ENCODE peak calls at places on chromosomes 6 and 20, in four cellular contexts. One of them, this sample, is unnamed.

GRCh38 chr6:15595461-15596173 is 67.2 kb downstream of the DTNBP1 start:
- DNase-seq in IMR-90: peak; percentile 41
- DNase-seq in heart left ventricle: no peak
- DNase-seq in CD8-positive, alpha-beta T cell: no peak
- DNase-seq in this sample: no peak

GRCh38 chr6:5761370-5761769 is 245.4 kb downstream of the NRN1 start:
- DNase-seq in CD8-positive, alpha-beta T cell: no peak
- DNase-seq in IMR-90: no peak
- DNase-seq in heart left ventricle: no peak
- DNase-seq in this sample: no peak

GRCh38 chr20:15604406-15604805 is 968.8 kb downstream of the KIF16B start:
- DNase-seq in IMR-90: no peak
- DNase-seq in heart left ventricle: no peak
- DNase-seq in CD8-positive, alpha-beta T cell: no peak
- DNase-seq in this sample: no peak

GRCh38 chr6:38493929-38494547 is 145.7 kb downstream of the BTBD9 start:
- DNase-seq in IMR-90: peak; percentile 81
- DNase-seq in heart left ventricle: no peak
- DNase-seq in CD8-positive, alpha-beta T cell: peak; percentile 84
- DNase-seq in this sample: peak; percentile 98

GRCh38 chr6:129055796-129056195 is 172.9 kb downstream of the LAMA2 start:
- DNase-seq in CD8-positive, alpha-beta T cell: no peak
- DNase-seq in heart left ventricle: no peak
- DNase-seq in IMR-90: no peak
- DNase-seq in this sample: no peak

GRCh38 chr6:116572162-116572561 is 858 bp downstream of the RWDD1 start:
- DNase-seq in heart left ventricle: no peak
- DNase-seq in IMR-90: peak; percentile 55
- DNase-seq in CD8-positive, alpha-beta T cell: no peak
- DNase-seq in this sample: no peak

GRCh38 chr6:137353842-137354397 is 134.7 kb upstream of the IFNGR1 start:
- DNase-seq in heart left ventricle: no peak
- DNase-seq in IMR-90: no peak
- DNase-seq in CD8-positive, alpha-beta T cell: no peak
- DNase-seq in this sample: no peak

GRCh38 chr6:21190701-21191588 is 402.6 kb upstream of the SOX4 start:
- DNase-seq in IMR-90: no peak
- DNase-seq in CD8-positive, alpha-beta T cell: no peak
- DNase-seq in heart left ventricle: no peak
- DNase-seq in this sample: no peak

GRCh38 chr6:43768983-43769525 is 957 bp upstream of the VEGFA start:
- DNase-seq in IMR-90: peak; percentile 91
- DNase-seq in CD8-positive, alpha-beta T cell: no peak
- DNase-seq in heart left ventricle: peak; percentile 80
- DNase-seq in this sample: no peak

GRCh38 chr20:59525500-59526241 is 78.7 kb upstream of the PHACTR3 start:
- DNase-seq in IMR-90: peak; percentile 13
- DNase-seq in heart left ventricle: peak; percentile 70
- DNase-seq in CD8-positive, alpha-beta T cell: peak; percentile 20
- DNase-seq in this sample: no peak

GRCh38 chr20:44720617-44720993 is 5.4 kb downstream of the CCN5 start:
- DNase-seq in IMR-90: peak; percentile 25
- DNase-seq in heart left ventricle: peak; percentile 51
- DNase-seq in CD8-positive, alpha-beta T cell: no peak
- DNase-seq in this sample: no peak

GRCh38 chr6:149895702-149896310 is 2.1 kb downstream of the RAET1E start:
- DNase-seq in heart left ventricle: no peak
- DNase-seq in CD8-positive, alpha-beta T cell: peak; percentile 53
- DNase-seq in IMR-90: peak; percentile 62
- DNase-seq in this sample: no peak

GRCh38 chr6:42010909-42011308 is 39.4 kb upstream of the TAF8 start:
- DNase-seq in heart left ventricle: no peak
- DNase-seq in CD8-positive, alpha-beta T cell: no peak
- DNase-seq in IMR-90: no peak
- DNase-seq in this sample: no peak

GRCh38 chr6:26075063-26075717 is 12.0 kb upstream of the HFE start:
- DNase-seq in CD8-positive, alpha-beta T cell: no peak
- DNase-seq in IMR-90: no peak
- DNase-seq in heart left ventricle: no peak
- DNase-seq in this sample: no peak

GRCh38 chr6:40358473-40359460 is 228.4 kb downstream of the LRFN2 start:
- DNase-seq in CD8-positive, alpha-beta T cell: no peak
- DNase-seq in heart left ventricle: no peak
- DNase-seq in IMR-90: no peak
- DNase-seq in this sample: no peak

GRCh38 chr6:123223461-123223860 is 227.4 kb downstream of the CLVS2 start:
- DNase-seq in CD8-positive, alpha-beta T cell: no peak
- DNase-seq in IMR-90: no peak
- DNase-seq in heart left ventricle: no peak
- DNase-seq in this sample: no peak

GRCh38 chr20:37342231-37343177 is 3.4 kb upstream of the SRC start:
- DNase-seq in CD8-positive, alpha-beta T cell: no peak
- DNase-seq in heart left ventricle: no peak
- DNase-seq in IMR-90: no peak
- DNase-seq in this sample: no peak
- TF ChIP-seq CTCF in CD8-positive, alpha-beta T cell: no peak
- TF ChIP-seq CTCF in heart left ventricle: no peak
- TF ChIP-seq CTCF in IMR-90: peak; percentile 22
- TF ChIP-seq CTCF in this sample: no peak

DNA sequence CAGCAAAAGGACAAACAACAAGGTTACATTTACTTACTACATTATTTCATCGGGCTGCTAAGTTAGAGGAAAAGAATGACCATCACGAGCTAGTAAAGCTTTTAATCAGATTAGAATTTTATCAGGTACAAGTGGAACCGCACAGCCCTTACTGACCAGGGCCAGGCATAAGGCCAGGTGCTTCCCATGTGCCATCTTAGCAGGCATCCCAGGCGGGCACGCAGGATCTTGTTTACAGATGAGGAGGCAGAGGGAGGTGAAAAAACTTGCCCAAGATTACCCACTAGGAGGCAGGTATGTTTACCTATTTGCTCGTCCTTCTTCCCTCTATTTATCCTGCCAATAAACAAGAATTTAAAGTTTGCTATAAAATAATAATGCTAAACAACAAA is 10.7 kb downstream of the EZR start:
- DNase-seq in CD8-positive, alpha-beta T cell: no peak
- DNase-seq in heart left ventricle: no peak
- DNase-seq in IMR-90: no peak
- DNase-seq in this sample: no peak
- TF ChIP-seq CTCF in CD8-positive, alpha-beta T cell: no peak
- TF ChIP-seq CTCF in heart left ventricle: no peak
- TF ChIP-seq CTCF in IMR-90: no peak
- TF ChIP-seq CTCF in this sample: no peak

GRCh38 chr20:41339957-41340326 is 679 bp upstream of the LPIN3 start:
- DNase-seq in CD8-positive, alpha-beta T cell: peak; percentile 86
- DNase-seq in heart left ventricle: peak; percentile 91
- DNase-seq in IMR-90: peak; percentile 45
- DNase-seq in this sample: peak; percentile 83

GRCh38 chr20:41342474-41343464 is 2.1 kb downstream of the LPIN3 start:
- DNase-seq in CD8-positive, alpha-beta T cell: no peak
- DNase-seq in heart left ventricle: no peak
- DNase-seq in IMR-90: no peak
- DNase-seq in this sample: no peak

GRCh38 chr20:41344477-41344876 is 3.9 kb downstream of the LPIN3 start:
- DNase-seq in IMR-90: no peak
- DNase-seq in heart left ventricle: no peak
- DNase-seq in CD8-positive, alpha-beta T cell: no peak
- DNase-seq in this sample: no peak

GRCh38 chr20:41336711-41337492 is 3.7 kb upstream of the LPIN3 start:
- DNase-seq in heart left ventricle: no peak
- DNase-seq in CD8-positive, alpha-beta T cell: no peak
- DNase-seq in IMR-90: no peak
- DNase-seq in this sample: no peak

GRCh38 chr20:41340327-41341055 is at the start of gene LPIN3:
- DNase-seq in heart left ventricle: peak; percentile 93
- DNase-seq in CD8-positive, alpha-beta T cell: peak; percentile 33
- DNase-seq in IMR-90: peak; percentile 63
- DNase-seq in this sample: peak; percentile 72
- TF ChIP-seq CTCF in heart left ventricle: peak; percentile 1
- TF ChIP-seq CTCF in CD8-positive, alpha-beta T cell: peak; percentile 19
- TF ChIP-seq CTCF in IMR-90: no peak
- TF ChIP-seq CTCF in this sample: no peak

GRCh38 chr20:40710608-40711007 is 21.6 kb upstream of the MAFB start:
- DNase-seq in IMR-90: no peak
- DNase-seq in heart left ventricle: no peak
- DNase-seq in CD8-positive, alpha-beta T cell: no peak
- DNase-seq in this sample: no peak

GRCh38 chr20:40703981-40704530 is 15.0 kb upstream of the MAFB start:
- DNase-seq in IMR-90: no peak
- DNase-seq in heart left ventricle: no peak
- DNase-seq in CD8-positive, alpha-beta T cell: no peak
- DNase-seq in this sample: no peak

GRCh38 chr20:40704828-40705227 is 15.8 kb upstream of the MAFB start:
- DNase-seq in IMR-90: no peak
- DNase-seq in heart left ventricle: no peak
- DNase-seq in CD8-positive, alpha-beta T cell: no peak
- DNase-seq in this sample: no peak

GRCh38 chr20:40705413-40705812 is 16.4 kb upstream of the MAFB start:
- DNase-seq in CD8-positive, alpha-beta T cell: no peak
- DNase-seq in heart left ventricle: no peak
- DNase-seq in IMR-90: no peak
- DNase-seq in this sample: no peak

GRCh38 chr20:40706977-40707582 is 18.0 kb upstream of the MAFB start:
- DNase-seq in CD8-positive, alpha-beta T cell: no peak
- DNase-seq in IMR-90: no peak
- DNase-seq in heart left ventricle: no peak
- DNase-seq in this sample: no peak
- TF ChIP-seq CTCF in CD8-positive, alpha-beta T cell: no peak
- TF ChIP-seq CTCF in IMR-90: no peak
- TF ChIP-seq CTCF in heart left ventricle: no peak
- TF ChIP-seq CTCF in this sample: no peak

GRCh38 chr20:62394248-62395245 is 7.6 kb downstream of the RPS21 start:
- DNase-seq in CD8-positive, alpha-beta T cell: no peak
- DNase-seq in heart left ventricle: no peak
- DNase-seq in IMR-90: no peak
- DNase-seq in this sample: no peak

GRCh38 chr20:62393830-62394229 is 6.9 kb downstream of the RPS21 start:
- DNase-seq in IMR-90: no peak
- DNase-seq in CD8-positive, alpha-beta T cell: no peak
- DNase-seq in heart left ventricle: no peak
- DNase-seq in this sample: no peak

GRCh38 chr20:62396367-62397239 is 9.7 kb downstream of the RPS21 start:
- DNase-seq in heart left ventricle: no peak
- DNase-seq in IMR-90: no peak
- DNase-seq in CD8-positive, alpha-beta T cell: no peak
- DNase-seq in this sample: no peak

GRCh38 chr20:62393266-62393665 is 6.4 kb downstream of the RPS21 start:
- DNase-seq in CD8-positive, alpha-beta T cell: no peak
- DNase-seq in IMR-90: no peak
- DNase-seq in heart left ventricle: no peak
- DNase-seq in this sample: no peak

GRCh38 chr20:62395311-62396242 is 8.7 kb downstream of the RPS21 start:
- DNase-seq in heart left ventricle: no peak
- DNase-seq in IMR-90: no peak
- DNase-seq in CD8-positive, alpha-beta T cell: no peak
- DNase-seq in this sample: no peak
- TF ChIP-seq CTCF in heart left ventricle: no peak
- TF ChIP-seq CTCF in IMR-90: no peak
- TF ChIP-seq CTCF in CD8-positive, alpha-beta T cell: no peak
- TF ChIP-seq CTCF in this sample: no peak

GRCh38 chr6:159169193-159169555 is at the start of gene FNDC1:
- DNase-seq in CD8-positive, alpha-beta T cell: no peak
- DNase-seq in heart left ventricle: peak; percentile 74
- DNase-seq in IMR-90: no peak
- DNase-seq in this sample: peak; percentile 34
- TF ChIP-seq CTCF in CD8-positive, alpha-beta T cell: no peak
- TF ChIP-seq CTCF in heart left ventricle: no peak
- TF ChIP-seq CTCF in IMR-90: peak; percentile 44
- TF ChIP-seq CTCF in this sample: no peak

GRCh38 chr6:2817778-2818443 is 23.8 kb downstream of the SERPINB1 start:
- DNase-seq in IMR-90: peak; percentile 61
- DNase-seq in CD8-positive, alpha-beta T cell: no peak
- DNase-seq in heart left ventricle: no peak
- DNase-seq in this sample: no peak

GRCh38 chr6:2819115-2819514 is 22.5 kb downstream of the SERPINB1 start:
- DNase-seq in IMR-90: no peak
- DNase-seq in heart left ventricle: no peak
- DNase-seq in CD8-positive, alpha-beta T cell: no peak
- DNase-seq in this sample: no peak

GRCh38 chr6:2819891-2820814 is 21.5 kb downstream of the SERPINB1 start:
- DNase-seq in IMR-90: peak; percentile 49
- DNase-seq in CD8-positive, alpha-beta T cell: no peak
- DNase-seq in heart left ventricle: no peak
- DNase-seq in this sample: no peak

GRCh38 chr6:2816158-2816557 is 25.5 kb downstream of the SERPINB1 start:
- DNase-seq in IMR-90: no peak
- DNase-seq in CD8-positive, alpha-beta T cell: no peak
- DNase-seq in heart left ventricle: no peak
- DNase-seq in this sample: no peak

DNA sequence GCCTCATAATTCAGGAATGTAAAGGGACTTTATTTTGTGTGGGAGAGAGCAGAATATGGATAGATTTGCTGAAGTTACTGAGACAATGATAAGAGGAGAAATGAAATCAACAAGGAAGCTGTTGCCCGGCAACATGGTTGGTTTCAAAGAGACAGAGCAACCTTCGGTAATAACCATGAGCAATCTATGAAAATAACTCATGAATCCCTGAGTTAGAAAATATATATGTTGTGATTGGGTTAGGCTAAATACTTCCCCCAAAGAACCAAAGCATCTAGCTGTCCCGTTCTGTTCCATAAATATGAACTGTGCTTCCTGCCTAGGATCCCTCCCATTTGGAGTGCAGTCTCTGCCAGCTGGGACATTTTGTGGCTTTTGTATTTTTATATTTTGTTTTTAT is 23.1 kb downstream of the SERPINB1 start:
- DNase-seq in heart left ventricle: no peak
- DNase-seq in CD8-positive, alpha-beta T cell: no peak
- DNase-seq in IMR-90: peak; percentile 66
- DNase-seq in this sample: no peak
- TF ChIP-seq CTCF in heart left ventricle: no peak
- TF ChIP-seq CTCF in CD8-positive, alpha-beta T cell: no peak
- TF ChIP-seq CTCF in IMR-90: no peak
- TF ChIP-seq CTCF in this sample: no peak

DNA sequence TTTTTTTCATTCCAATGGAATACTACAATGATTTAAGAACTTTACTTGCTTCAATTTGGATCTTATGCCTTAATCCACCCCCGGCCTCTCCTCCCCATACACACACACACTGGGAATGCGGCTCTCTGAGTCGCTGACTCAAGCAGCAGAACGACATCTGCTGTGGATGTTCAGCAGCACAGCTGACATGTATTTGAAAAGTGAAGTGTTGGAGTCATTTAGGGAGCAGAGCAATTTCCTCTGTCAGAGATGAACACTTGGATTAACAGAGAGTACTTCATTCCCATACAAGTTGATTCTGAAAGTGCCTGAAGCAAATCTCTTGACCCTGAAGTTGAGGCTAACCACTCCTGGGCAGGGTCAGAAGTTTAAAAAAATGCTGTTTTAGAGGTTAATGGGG is 27.9 kb upstream of the LAMA4 start:
- DNase-seq in IMR-90: peak; percentile 97
- DNase-seq in heart left ventricle: no peak
- DNase-seq in CD8-positive, alpha-beta T cell: no peak
- DNase-seq in this sample: no peak
- TF ChIP-seq CTCF in IMR-90: peak; percentile 54
- TF ChIP-seq CTCF in heart left ventricle: peak; percentile 54
- TF ChIP-seq CTCF in CD8-positive, alpha-beta T cell: no peak
- TF ChIP-seq CTCF in this sample: no peak

This sample was measured in omental fat pad.